ENCODE peak calls at places on chromosomes 5 and 9, in six cellular contexts. Y is right lobe of liver, K is tibial artery, V is dorsolateral prefrontal cortex, Q is prostate gland, B is uterus. L is an unnamed sample. For H3K27me3, the result is how much of the 10 kb centered on the place peaks cover.

GRCh38 chr5:163104496-163104895 is 332.9 kb upstream of the CCNG1 start:
- DNase-seq in K (no peak), Y (no peak), B (no peak), Q (no peak), V (no peak), L (no peak)

GRCh38 chr9:78954286-78954685 is 617.5 kb upstream of the TLE4 start:
- DNase-seq in V (no peak), K (no peak), Y (no peak), Q (no peak), B (no peak), L (no peak)

GRCh38 chr9:98860871-98861293 is 53.4 kb downstream of the GALNT12 start:
- DNase-seq in Q (no peak), B (peak), Y (no peak), K (peak), V (peak), L (peak)

GRCh38 chr5:81006955-81007636 is 46.9 kb downstream of the RASGRF2 start:
- DNase-seq in K (no peak), B (no peak), Q (no peak), Y (no peak), V (no peak), L (no peak)

GRCh38 chr5:134143964-134144941 is 29.8 kb downstream of the TCF7 start:
- DNase-seq in V (peak), Q (no peak), Y (no peak), B (no peak), K (no peak), L (no peak)

GRCh38 chr5:97547414-97547813 is 364.4 kb upstream of the RIOK2 start:
- DNase-seq in Y (no peak), Q (no peak), K (no peak), V (no peak), B (no peak), L (no peak)

GRCh38 chr5:68277427-68277826 is 61.9 kb downstream of the PIK3R1 start:
- DNase-seq in K (no peak), Q (no peak), Y (no peak), V (no peak), B (no peak), L (no peak)

GRCh38 chr5:42822558-42822957 is 10.9 kb upstream of the SELENOP start:
- DNase-seq in B (no peak), V (no peak), K (no peak), Q (no peak), Y (no peak), L (no peak)

GRCh38 chr9:98881836-98882568 is 61.7 kb upstream of the COL15A1 start:
- DNase-seq in K (no peak), B (no peak), V (no peak), Y (no peak), Q (no peak), L (no peak)

GRCh38 chr5:106843812-106844416 is 826.8 kb downstream of the EFNA5 start:
- DNase-seq in K (no peak), Q (no peak), V (no peak), B (no peak), Y (no peak), L (no peak)

GRCh38 chr9:131875828-131876485 is 136.1 kb upstream of the RAPGEF1 start:
- DNase-seq in K (peak), Q (no peak), B (no peak), V (no peak), Y (no peak), L (no peak)

GRCh38 chr5:1001406-1002270 is 7.0 kb upstream of the NKD2 start:
- DNase-seq in Y (no peak), Q (peak), K (peak), V (peak), B (no peak), L (no peak)

GRCh38 chr9:113992994-113993393 is 85.1 kb downstream of the AMBP start:
- DNase-seq in B (peak), V (no peak), Y (no peak), Q (no peak), K (no peak), L (no peak)

GRCh38 chr9:135134253-135135028 is 47.0 kb downstream of the OLFM1 start:
- DNase-seq in V (no peak), Y (no peak), K (no peak), B (no peak), Q (no peak), L (peak)

GRCh38 chr9:105306533-105307140 is 62.2 kb downstream of the SLC44A1 start:
- DNase-seq in V (no peak), Q (no peak), K (no peak), B (no peak), Y (no peak), L (no peak)
- H3K27ac ChIP-seq in V (peak), Q (no peak), K (no peak), B (no peak), Y (no peak), L (no peak)

GRCh38 chr9:104936291-104936690 is 8.3 kb upstream of the ABCA1 start:
- DNase-seq in Q (no peak), B (no peak), K (no peak), Y (no peak), V (no peak), L (no peak)
- H3K27me3 ChIP-seq in Q (under half), B (under half), K (under half), Y (under half), V (under half), L (under half)

GRCh38 chr9:137201205-137201868 is 796 bp upstream of the TPRN start:
- DNase-seq in B (no peak), Q (no peak), K (no peak), Y (no peak), V (no peak), L (no peak)

GRCh38 chr9:137199411-137200121 is 975 bp downstream of the TPRN start:
- DNase-seq in K (no peak), Y (no peak), B (no peak), V (no peak), Q (no peak), L (no peak)

GRCh38 chr9:137198748-137199276 is 1.7 kb downstream of the TPRN start:
- DNase-seq in V (no peak), Y (no peak), K (no peak), B (no peak), Q (no peak), L (no peak)

GRCh38 chr9:137198051-137198747 is 2.3 kb downstream of the TPRN start:
- DNase-seq in Y (peak), V (no peak), K (no peak), B (no peak), Q (no peak), L (no peak)

DNA sequence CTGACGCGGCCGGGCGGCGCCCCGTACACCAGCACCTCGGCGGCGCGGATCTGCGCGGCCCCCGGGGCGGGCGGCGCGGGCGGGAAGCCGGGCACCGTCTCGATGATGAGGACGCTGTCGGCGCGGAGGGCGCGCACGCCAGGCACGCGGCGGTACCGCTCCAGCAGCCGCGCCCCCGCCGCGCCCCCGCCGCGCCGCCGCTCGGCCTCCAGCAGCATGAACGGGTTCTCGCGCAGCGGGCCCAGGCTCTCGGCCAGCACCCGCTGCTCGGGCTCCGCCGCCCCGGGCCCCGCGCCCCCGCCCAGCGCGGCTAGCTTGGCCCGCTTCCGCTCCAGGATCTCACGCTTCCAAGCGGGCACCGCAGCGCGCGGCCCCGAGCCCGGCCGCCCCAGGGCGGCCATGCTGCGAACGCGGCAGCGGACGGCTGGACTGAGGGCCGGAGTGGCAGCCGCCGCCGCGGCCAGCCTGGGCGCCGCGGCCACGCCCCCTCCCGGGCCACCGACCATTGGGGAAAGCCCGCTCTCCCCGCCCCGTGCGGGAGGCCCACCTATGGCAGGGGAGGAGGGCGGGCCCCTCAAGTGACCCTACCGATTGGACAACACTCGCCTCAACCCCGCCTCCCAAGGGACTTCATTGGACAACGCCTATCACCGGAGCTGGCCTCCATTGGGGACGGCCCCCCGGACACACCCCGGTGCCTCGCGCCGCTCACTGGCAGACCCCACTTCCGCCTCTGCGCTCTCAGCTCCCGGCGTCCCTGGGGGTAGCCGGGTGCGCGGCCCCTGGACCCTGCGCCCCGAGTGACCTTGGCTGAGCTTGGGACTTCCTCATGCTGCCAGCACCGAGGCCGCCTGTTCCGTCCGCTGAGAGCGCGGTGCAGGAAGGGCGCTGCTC is at the start of gene TPRN:
- DNase-seq in V (peak), B (peak), Q (peak), Y (peak), K (peak), L (peak)
- H3K27ac ChIP-seq in V (peak), B (peak), Q (peak), Y (peak), K (peak), L (no peak)

DNA sequence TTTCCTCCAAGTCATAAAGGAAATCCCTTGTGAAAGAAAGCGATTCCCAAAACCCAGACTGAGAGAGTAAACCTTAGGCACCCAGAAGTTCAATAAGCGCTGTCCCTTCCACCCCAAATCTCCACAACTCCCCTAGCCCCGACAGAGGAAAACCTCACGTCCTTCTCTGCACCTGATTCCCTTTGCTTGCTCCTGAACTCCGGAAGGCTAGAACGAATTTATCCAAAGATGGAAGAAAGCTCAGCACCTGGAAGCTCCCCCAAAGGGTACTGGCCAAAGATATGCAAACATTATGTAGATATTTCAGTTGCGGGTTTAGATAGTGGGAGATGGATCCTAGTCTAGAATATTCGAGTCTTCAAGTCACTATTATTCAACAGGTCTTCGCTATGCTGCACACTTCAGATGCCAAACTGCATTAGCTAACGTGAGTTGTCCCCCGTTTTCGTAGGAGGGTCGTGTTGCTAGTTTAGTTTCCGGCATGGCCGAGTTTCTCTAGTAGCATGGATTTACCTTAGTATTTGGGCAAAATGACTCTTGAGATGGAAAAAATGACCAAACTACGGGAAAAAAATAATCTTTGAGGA is 27.7 kb downstream of the NR2F1 start:
- DNase-seq in K (no peak), V (no peak), Y (no peak), Q (no peak), B (no peak), L (no peak)
- H3K27me3 ChIP-seq in K (half or more), V (under half), Y (under half), Q (under half), B (half or more), L (half or more)

GRCh38 chr5:140513124-140513523 is 34.3 kb upstream of the EIF4EBP3 start:
- DNase-seq in Y (no peak), Q (no peak), K (no peak), B (no peak), V (no peak), L (no peak)
- H3K27ac ChIP-seq in Y (no peak), Q (no peak), K (no peak), B (no peak), V (no peak), L (no peak)

GRCh38 chr9:37027582-37028424 is 6.3 kb downstream of the PAX5 start:
- DNase-seq in Q (peak), V (peak), B (peak), K (no peak), Y (peak), L (peak)
- H3K27me3 ChIP-seq in Q (half or more), V (half or more), B (half or more), K (half or more), Y (under half), L (half or more)

GRCh38 chr5:154788212-154788611 is 33.0 kb downstream of the LARP1 start:
- DNase-seq in Q (no peak), V (no peak), K (no peak), Y (no peak), B (no peak), L (no peak)
- H3K27ac ChIP-seq in Q (no peak), V (no peak), K (no peak), Y (no peak), B (no peak), L (no peak)

GRCh38 chr5:178695560-178695959 is 34.9 kb downstream of the ZNF354A start:
- DNase-seq in K (no peak), B (no peak), Y (no peak), Q (no peak), V (no peak), L (no peak)
- H3K27me3 ChIP-seq in K (under half), B (under half), Y (under half), Q (under half), V (under half), L (under half)

DNA sequence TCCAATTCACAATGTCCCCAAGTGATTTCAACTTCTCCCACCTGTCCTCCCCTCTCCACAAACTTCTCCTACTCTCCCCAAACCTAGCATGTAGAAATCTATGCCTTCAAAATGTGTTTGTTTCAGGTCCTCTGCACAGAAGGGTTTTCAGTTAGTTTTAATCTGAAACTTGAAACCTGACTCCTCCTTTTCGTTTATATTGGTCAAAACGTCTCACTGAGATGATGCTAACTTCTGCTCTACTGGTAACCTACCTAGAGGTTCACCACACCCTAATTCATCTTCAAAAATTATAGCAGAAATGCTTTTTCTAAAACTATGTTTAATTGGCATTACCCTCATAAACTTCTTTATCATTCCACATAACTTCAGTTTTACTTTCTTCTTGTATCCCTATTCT is 401.8 kb upstream of the ADAMTS16 start:
- DNase-seq in K (no peak), V (no peak), B (no peak), Q (no peak), Y (no peak), L (no peak)
- H3K27ac ChIP-seq in K (no peak), V (no peak), B (no peak), Q (no peak), Y (no peak), L (no peak)